ENCODE peak calls at places on chromosomes 2 and 18, in eight cellular contexts. N, P, T, R, B, L, Z and K are unnamed samples.

GRCh38 chr2:10366601-10367270 is 64.0 kb downstream of the HPCAL1 start:
- DNase-seq in B (no peak), L (no peak), T (no peak), N (no peak), P (no peak), Z (no peak), R (no peak), K (no peak)

GRCh38 chr18:43279015-43279758 is 1.9 kb upstream of the SYT4 start:
- DNase-seq in P (peak), R (no peak), L (no peak), T (no peak), N (no peak), Z (peak), B (peak), K (no peak)

GRCh38 chr2:69936913-69937312 is 22.0 kb downstream of the MXD1 start:
- DNase-seq in Z (peak), L (no peak), P (no peak), R (no peak), N (no peak), B (no peak), T (peak), K (no peak)

GRCh38 chr2:204871246-204871953 is 326.1 kb downstream of the PARD3B start:
- DNase-seq in N (peak), Z (peak), R (no peak), T (no peak), B (peak), P (peak), L (no peak), K (no peak)

GRCh38 chr2:96146151-96146880 is 1.1 kb upstream of the DUSP2 start:
- DNase-seq in Z (no peak), B (peak), N (no peak), R (no peak), T (peak), L (no peak), P (no peak), K (no peak)

GRCh38 chr2:120485096-120485495 is 139.2 kb downstream of the INHBB start:
- DNase-seq in T (peak), R (no peak), B (no peak), N (no peak), P (no peak), L (no peak), Z (no peak), K (no peak)

GRCh38 chr2:109098251-109098920 is 30.6 kb upstream of the SH3RF3 start:
- DNase-seq in T (no peak), L (no peak), B (peak), P (no peak), N (no peak), R (no peak), Z (peak), K (no peak)

GRCh38 chr2:45162711-45163110 is 153.5 kb upstream of the SIX2 start:
- DNase-seq in P (no peak), Z (no peak), L (no peak), B (no peak), R (no peak), T (no peak), N (no peak), K (no peak)

GRCh38 chr2:8606226-8606625 is 75.6 kb upstream of the ID2 start:
- DNase-seq in P (no peak), N (no peak), T (no peak), R (no peak), Z (no peak), L (no peak), B (no peak), K (no peak)

GRCh38 chr2:200147371-200147770 is 159.1 kb upstream of the SPATS2L start:
- DNase-seq in T (no peak), P (no peak), B (no peak), Z (no peak), R (no peak), L (no peak), N (no peak), K (no peak)

GRCh38 chr2:162317058-162317742 is 1.3 kb downstream of the IFIH1 start:
- DNase-seq in R (no peak), Z (no peak), N (no peak), B (no peak), T (no peak), P (no peak), L (no peak), K (no peak)

GRCh38 chr2:163657257-163657656 is 78.6 kb downstream of the FIGN start:
- DNase-seq in R (no peak), P (no peak), L (no peak), Z (peak), T (no peak), B (peak), N (no peak), K (no peak)

GRCh38 chr2:217856159-217856558 is 146.6 kb downstream of the TNS1 start:
- DNase-seq in N (no peak), Z (no peak), L (no peak), T (no peak), R (no peak), B (no peak), P (no peak), K (no peak)

GRCh38 chr2:8412586-8412985 is 269.3 kb upstream of the ID2 start:
- DNase-seq in Z (peak), P (no peak), R (no peak), N (no peak), L (no peak), B (no peak), T (no peak), K (no peak)

GRCh38 chr18:61870151-61870550 is 22.7 kb downstream of the RNF152 start:
- DNase-seq in L (no peak), N (no peak), Z (peak), T (no peak), P (no peak), R (no peak), B (no peak), K (peak)

GRCh38 chr2:18430996-18431748 is 129.3 kb downstream of the RDH14 start:
- DNase-seq in L (no peak), N (no peak), T (no peak), B (no peak), Z (no peak), P (no peak), R (no peak), K (no peak)

GRCh38 chr18:41150316-41150715 is 804.7 kb upstream of the PIK3C3 start:
- DNase-seq in R (no peak), N (no peak), B (no peak), T (no peak), L (no peak), P (no peak), Z (no peak), K (no peak)

GRCh38 chr2:11330457-11331142 is 13.8 kb downstream of the ROCK2 start:
- DNase-seq in T (no peak), Z (peak), B (no peak), P (no peak), L (no peak), N (no peak), R (no peak), K (no peak)

GRCh38 chr2:130824492-130825061 is 12.1 kb upstream of the ARHGEF4 start:
- DNase-seq in P (peak), T (no peak), R (no peak), B (peak), L (no peak), N (peak), Z (peak), K (no peak)

GRCh38 chr2:241859436-241860183 is 916 bp upstream of the PDCD1 start:
- DNase-seq in P (no peak), R (peak), L (no peak), N (no peak), T (peak), B (no peak), Z (peak), K (no peak)

GRCh38 chr2:211875488-211875887 is 663.1 kb downstream of the ERBB4 start:
- DNase-seq in B (no peak), N (no peak), R (no peak), Z (peak), P (no peak), L (no peak), T (no peak), K (no peak)

GRCh38 chr2:199228887-199229819 is 228.6 kb downstream of the SATB2 start:
- DNase-seq in P (peak), T (no peak), R (no peak), Z (peak), N (peak), L (no peak), B (peak), K (no peak)

GRCh38 chr2:11073791-11074190 is 81.5 kb upstream of the SLC66A3 start:
- DNase-seq in B (no peak), L (no peak), R (no peak), P (no peak), Z (peak), T (no peak), N (no peak), K (peak)

GRCh38 chr2:218631837-218632236 is 24.1 kb downstream of the PLCD4 start:
- DNase-seq in R (no peak), N (no peak), T (no peak), P (no peak), Z (peak), B (peak), L (no peak), K (no peak)

GRCh38 chr2:223846524-223846923 is 9.1 kb upstream of the AP1S3 start:
- DNase-seq in P (peak), R (no peak), L (no peak), Z (peak), N (peak), T (no peak), B (no peak), K (no peak)

GRCh38 chr2:26946841-26947784 is 23.3 kb upstream of the MAPRE3 start:
- DNase-seq in T (peak), Z (peak), P (no peak), B (peak), L (no peak), N (no peak), R (peak), K (no peak)

GRCh38 chr2:47569658-47570398 is 166.9 kb downstream of the MSH2 start:
- DNase-seq in N (no peak), P (no peak), Z (peak), L (no peak), B (no peak), T (peak), R (no peak), K (no peak)

GRCh38 chr2:106156305-106157288 is 37.5 kb downstream of the UXS1 start:
- DNase-seq in Z (no peak), T (no peak), B (peak), R (no peak), L (no peak), P (no peak), N (no peak), K (no peak)

GRCh38 chr2:221514305-221515040 is 57.6 kb downstream of the EPHA4 start:
- DNase-seq in N (no peak), L (no peak), R (no peak), T (no peak), B (no peak), Z (no peak), P (no peak), K (no peak)

GRCh38 chr2:48510329-48510728 is 19.6 kb upstream of the STON1 start:
- DNase-seq in Z (peak), L (no peak), N (no peak), B (no peak), P (no peak), T (no peak), R (no peak), K (no peak)

GRCh38 chr2:36376319-36376765 is 20.8 kb downstream of the CRIM1 start:
- DNase-seq in L (no peak), R (peak), P (no peak), N (no peak), B (peak), T (peak), Z (peak), K (no peak)

GRCh38 chr2:19700861-19701585 is 200.8 kb downstream of the TTC32 start:
- DNase-seq in L (no peak), B (no peak), P (no peak), T (no peak), Z (no peak), R (no peak), N (no peak), K (no peak)

GRCh38 chr2:183079335-183079775 is 808 bp downstream of the DUSP19 start:
- DNase-seq in R (no peak), N (no peak), B (no peak), L (no peak), T (no peak), P (no peak), Z (peak), K (no peak)

GRCh38 chr2:107007927-107008326 is 122.0 kb upstream of the ST6GAL2 start:
- DNase-seq in Z (no peak), T (no peak), N (no peak), B (no peak), P (no peak), L (no peak), R (no peak), K (no peak)

GRCh38 chr2:3113769-3114168 is 263.8 kb downstream of the EIPR1 start:
- DNase-seq in R (peak), B (no peak), L (no peak), T (no peak), P (no peak), N (no peak), Z (no peak), K (peak)

GRCh38 chr18:7038330-7038846 is 79.2 kb downstream of the LAMA1 start:
- DNase-seq in L (no peak), R (peak), T (peak), B (peak), Z (peak), N (peak), P (peak), K (no peak)

DNA sequence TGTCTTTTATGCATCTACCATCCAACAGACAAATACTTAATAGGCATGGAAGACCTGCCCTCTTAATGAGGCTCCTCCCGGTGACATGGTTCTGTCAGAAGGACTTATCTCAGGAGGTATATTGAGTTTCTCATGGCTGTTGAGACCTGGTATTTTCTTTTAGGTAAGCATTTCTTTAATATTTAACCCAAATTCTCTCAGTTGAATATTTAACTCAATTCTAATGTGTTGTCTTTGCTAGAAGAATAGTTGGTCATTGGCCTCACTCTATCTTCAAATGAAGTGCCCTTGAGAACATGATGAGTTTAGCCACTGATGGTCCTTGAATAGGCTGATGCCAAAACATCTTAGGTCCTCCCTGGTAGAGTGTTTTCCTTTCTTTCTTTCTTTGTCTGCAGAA is 42.2 kb downstream of the TGIF1 start:
- DNase-seq in P (no peak), R (no peak), T (no peak), B (no peak), L (no peak), Z (no peak), N (no peak), K (no peak)
- TF ChIP-seq CTCF in P (no peak), R (no peak), T (no peak), B (no peak), L (no peak), Z (no peak), N (no peak), K (no peak)

DNA sequence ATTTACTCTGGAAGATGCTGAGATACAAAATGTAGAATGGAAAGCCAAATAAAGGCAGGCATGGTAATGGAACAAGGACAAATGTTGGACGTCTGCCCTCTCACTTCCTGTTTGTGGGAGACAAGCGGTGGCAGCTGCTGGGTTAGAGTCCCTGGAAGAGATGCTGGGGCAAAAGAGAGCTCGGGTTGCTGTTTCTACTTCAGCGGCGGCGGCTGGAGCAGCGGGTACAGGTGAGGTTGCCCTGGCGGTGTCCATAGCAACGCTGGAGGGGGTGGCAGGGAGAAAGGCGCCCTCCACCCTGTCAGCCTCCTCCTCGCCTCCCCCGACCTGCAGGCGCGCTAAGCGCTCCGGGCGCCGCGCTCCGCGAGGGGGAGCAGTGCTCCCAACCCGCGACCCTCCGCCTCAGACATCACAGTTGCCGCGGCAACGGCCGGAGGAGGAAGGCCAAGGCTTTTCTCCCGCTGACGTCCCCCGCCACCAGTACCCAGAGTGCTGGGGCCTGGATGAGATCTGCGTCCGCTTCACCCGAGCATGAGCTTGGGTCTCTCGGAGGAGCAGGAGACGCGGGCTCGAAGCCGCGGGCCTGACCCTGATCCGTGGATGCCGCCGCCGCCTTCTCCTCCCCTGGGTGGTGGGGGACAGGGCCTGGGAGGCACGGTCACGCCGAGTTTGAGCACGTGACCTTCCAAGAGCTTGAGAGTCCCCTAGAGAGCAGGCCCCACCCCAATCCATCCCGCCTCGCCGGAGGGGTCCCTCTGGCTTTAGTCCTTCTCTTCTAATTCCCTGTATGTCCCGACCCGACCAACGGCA is 65.6 kb downstream of the NOL4 start:
- DNase-seq in P (no peak), Z (peak), L (peak), B (no peak), R (peak), N (no peak), T (peak), K (peak)
- TF ChIP-seq CTCF in P (peak), Z (no peak), L (peak), B (no peak), R (no peak), N (peak), T (no peak), K (peak)

DNA sequence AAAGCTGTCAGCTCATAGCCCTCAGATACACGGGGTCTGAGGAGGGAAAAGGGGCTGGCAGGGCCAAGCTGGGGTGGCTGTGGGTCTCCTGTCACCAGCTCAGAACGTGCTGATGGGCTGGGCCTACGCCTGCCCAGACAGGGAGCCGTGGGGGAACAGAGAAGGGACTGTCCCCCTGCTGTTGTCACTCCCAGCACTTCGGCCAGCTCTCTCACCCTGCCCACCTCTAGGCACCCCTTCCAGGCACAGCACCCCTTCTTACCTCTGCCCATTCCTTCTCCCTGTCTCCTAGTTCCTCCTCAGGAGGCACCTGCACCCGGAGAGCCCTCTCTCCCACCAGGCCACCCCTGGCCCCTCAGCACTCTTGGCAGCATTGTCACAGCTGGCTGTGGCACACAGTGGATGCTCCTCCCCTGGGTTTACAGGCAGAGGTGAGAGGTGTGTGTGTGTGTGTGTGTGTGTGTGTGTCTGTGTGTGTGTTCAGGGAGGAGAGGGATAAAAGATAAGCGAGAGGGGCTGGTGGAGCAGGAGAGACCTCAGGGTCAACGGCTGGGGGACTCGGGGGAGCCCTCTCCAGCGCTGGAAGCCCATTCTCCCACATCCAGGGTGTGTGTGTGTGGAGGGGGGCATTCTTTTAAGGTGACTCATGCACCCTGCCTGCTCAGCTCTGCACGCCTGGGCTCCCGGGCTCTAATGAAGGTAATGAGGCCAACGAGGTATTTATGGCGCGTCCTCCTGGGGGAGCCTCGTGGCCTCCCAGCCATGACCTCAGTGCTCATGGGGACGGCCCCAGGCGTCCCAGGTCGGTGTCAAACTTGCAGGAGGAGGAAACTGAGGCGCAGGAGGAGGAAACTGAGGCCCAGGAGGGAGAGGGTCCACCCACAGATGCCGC is 66.1 kb upstream of the SMAD7 start:
- DNase-seq in L (peak), Z (peak), R (peak), N (peak), B (peak), T (peak), P (peak), K (peak)
- TF ChIP-seq CTCF in L (no peak), Z (no peak), R (no peak), N (peak), B (no peak), T (no peak), P (no peak), K (no peak)

DNA sequence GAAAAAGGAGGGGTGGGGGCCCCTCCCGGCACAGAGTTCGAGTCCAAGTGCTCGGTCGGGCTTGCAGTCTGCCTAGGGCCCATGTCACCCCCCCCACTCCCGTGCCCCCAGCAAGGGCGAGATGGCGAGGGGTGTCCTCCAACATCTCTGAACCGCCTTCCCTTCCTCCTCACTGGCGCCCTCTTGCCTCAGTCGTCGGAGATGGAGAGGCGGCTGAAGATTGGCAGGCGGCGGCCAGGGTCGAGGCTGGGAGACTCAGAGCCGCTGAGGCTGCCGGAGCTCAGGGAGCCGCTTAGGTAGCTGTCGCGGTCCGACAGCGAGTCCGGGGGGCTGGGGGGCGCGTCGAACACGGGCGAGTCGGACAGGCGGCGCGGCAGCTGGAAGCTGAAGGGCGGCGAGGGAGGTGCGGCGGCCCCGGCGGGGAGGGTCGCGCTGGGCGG is 2.3 kb downstream of the ZFP36L2 start:
- DNase-seq in R (peak), N (no peak), P (no peak), T (peak), Z (peak), L (peak), B (peak), K (peak)
- TF ChIP-seq CTCF in R (peak), N (peak), P (peak), T (peak), Z (peak), L (peak), B (peak), K (peak)

GRCh38 chr2:158153270-158154015 is 51.8 kb downstream of the UPP2 start:
- DNase-seq in N (no peak), P (no peak), B (peak), R (no peak), L (no peak), T (no peak), Z (no peak), K (no peak)
- TF ChIP-seq CTCF in N (no peak), P (no peak), B (no peak), R (no peak), L (no peak), T (no peak), Z (no peak), K (no peak)

DNA sequence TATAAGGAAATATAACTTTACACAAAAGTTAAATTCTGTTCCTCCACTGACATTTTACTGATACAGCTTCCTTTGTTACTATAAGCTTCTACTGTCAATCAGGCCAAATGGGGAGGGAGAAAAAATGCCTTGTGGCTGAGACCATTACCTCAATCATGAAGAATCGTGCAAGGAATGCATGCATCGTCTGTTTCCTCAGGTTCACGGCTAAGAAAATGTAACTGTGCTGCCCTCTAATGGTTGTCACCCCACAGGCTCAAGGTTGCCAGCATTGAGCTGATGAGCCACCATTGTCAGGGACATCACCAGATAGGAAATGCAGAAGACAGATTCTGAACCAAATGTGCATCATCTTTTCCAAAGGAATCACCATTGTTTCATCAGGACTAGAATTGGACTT is 426.9 kb downstream of the CDH2 start:
- DNase-seq in N (peak), R (peak), L (no peak), Z (peak), P (peak), T (no peak), B (peak), K (no peak)
- TF ChIP-seq CTCF in N (peak), R (no peak), L (peak), Z (peak), P (peak), T (peak), B (peak), K (peak)